ENCODE peak calls at places on chromosomes 11 and 22, in seven cellular contexts. Q is left ventricle myocardium inferior; K is CD8-positive, alpha-beta T cell; M is mucosa of descending colon; P is HL-60; Z is pancreas; L is foreskin fibroblast. N is an unnamed sample.

GRCh38 chr11:27471588-27472397 is 797 bp downstream of the LGR4 start:
- DNase-seq in Q (peak), K (peak), M (peak), P (no peak), Z (peak), L (peak), N (no peak)

GRCh38 chr22:31968022-31968421 is 23.7 kb downstream of the YWHAH start:
- DNase-seq in Q (no peak), K (no peak), M (no peak), P (no peak), Z (no peak), L (no peak), N (no peak)

GRCh38 chr22:19464546-19464945 is 14.4 kb downstream of the UFD1 start:
- DNase-seq in Q (no peak), K (no peak), M (no peak), P (no peak), Z (no peak), L (no peak), N (no peak)

GRCh38 chr11:118046051-118046963 is 30.6 kb upstream of the TMPRSS4 start:
- DNase-seq in Q (no peak), K (peak), M (no peak), P (no peak), Z (no peak), L (no peak), N (no peak)

GRCh38 chr11:46050065-46050464 is 71.2 kb downstream of the PHF21A start:
- DNase-seq in Q (no peak), K (no peak), M (no peak), P (no peak), Z (peak), L (peak), N (no peak)

GRCh38 chr22:37501610-37502341 is 15.6 kb upstream of the MFNG start:
- DNase-seq in Q (peak), K (no peak), M (peak), P (no peak), Z (peak), L (peak), N (peak)

GRCh38 chr11:77269484-77270123 is 31.9 kb downstream of the GDPD4 start:
- DNase-seq in Q (no peak), K (no peak), M (no peak), P (no peak), Z (no peak), L (peak), N (no peak)

GRCh38 chr11:422249-422656 is 7.5 kb upstream of the SIGIRR start:
- DNase-seq in Q (no peak), K (no peak), M (no peak), P (no peak), Z (no peak), L (peak), N (no peak)

GRCh38 chr11:100671471-100671870 is 15.6 kb upstream of the ARHGAP42 start:
- DNase-seq in Q (no peak), K (no peak), M (no peak), P (no peak), Z (no peak), L (no peak), N (no peak)

GRCh38 chr11:114166897-114167323 is 107.4 kb downstream of the ZBTB16 start:
- DNase-seq in Q (no peak), K (no peak), M (no peak), P (no peak), Z (no peak), L (peak), N (peak)

GRCh38 chr11:120073196-120073595 is 64.7 kb downstream of the TRIM29 start:
- DNase-seq in Q (no peak), K (no peak), M (no peak), P (no peak), Z (no peak), L (no peak), N (no peak)

GRCh38 chr11:66467034-66467659 is 442 bp downstream of the PELI3 start:
- DNase-seq in Q (no peak), K (no peak), M (no peak), P (no peak), Z (peak), L (peak), N (no peak)

GRCh38 chr11:47502767-47503166 is 50.2 kb downstream of the CELF1 start:
- DNase-seq in Q (no peak), K (no peak), M (no peak), P (no peak), Z (no peak), L (no peak), N (no peak)

GRCh38 chr11:68206211-68206610 is 6.9 kb downstream of the KMT5B start:
- DNase-seq in Q (no peak), K (no peak), M (no peak), P (no peak), Z (no peak), L (peak), N (peak)

GRCh38 chr11:31809543-31809856 is 1.6 kb downstream of the PAX6 start:
- DNase-seq in Q (no peak), K (no peak), M (no peak), P (no peak), Z (no peak), L (no peak), N (no peak)

GRCh38 chr11:82326853-82327252 is 406.8 kb downstream of the FAM181B start:
- DNase-seq in Q (no peak), K (no peak), M (no peak), P (no peak), Z (no peak), L (no peak), N (no peak)

GRCh38 chr11:63767415-63768231 is 952 bp downstream of the ZFTA start:
- DNase-seq in Q (peak), K (peak), M (peak), P (no peak), Z (peak), L (peak), N (no peak)

GRCh38 chr22:33006220-33006954 is 51.8 kb downstream of the SYN3 start:
- DNase-seq in Q (no peak), K (no peak), M (no peak), P (no peak), Z (no peak), L (no peak), N (peak)

GRCh38 chr22:45427114-45427513 is 13.6 kb downstream of the RIBC2 start:
- DNase-seq in Q (no peak), K (no peak), M (no peak), P (no peak), Z (no peak), L (no peak), N (no peak)

GRCh38 chr11:68347841-68348240 is 35.5 kb downstream of the LRP5 start:
- DNase-seq in Q (no peak), K (no peak), M (no peak), P (no peak), Z (no peak), L (no peak), N (no peak)

GRCh38 chr11:19603771-19604170 is 108.9 kb upstream of the NAV2 start:
- DNase-seq in Q (no peak), K (no peak), M (no peak), P (no peak), Z (no peak), L (no peak), N (no peak)

GRCh38 chr22:42340695-42341383 is 70.4 kb upstream of the TCF20 start:
- DNase-seq in Q (no peak), K (no peak), M (no peak), P (no peak), Z (no peak), L (no peak), N (no peak)

GRCh38 chr11:3947084-3947483 is 91.6 kb downstream of the STIM1 start:
- DNase-seq in Q (no peak), K (peak), M (no peak), P (no peak), Z (no peak), L (peak), N (no peak)

GRCh38 chr11:132540586-132540985 is 991.7 kb downstream of the OPCML start:
- DNase-seq in Q (no peak), K (no peak), M (no peak), P (peak), Z (no peak), L (no peak), N (no peak)

GRCh38 chr22:38257650-38258246 is 15.1 kb downstream of the TMEM184B start:
- DNase-seq in Q (no peak), K (no peak), M (peak), P (no peak), Z (peak), L (no peak), N (no peak)

GRCh38 chr11:73140213-73141030 is 1.7 kb downstream of the FCHSD2 start:
- DNase-seq in Q (peak), K (no peak), M (peak), P (no peak), Z (no peak), L (peak), N (no peak)

GRCh38 chr11:44997566-44997965 is 46.9 kb upstream of the TP53I11 start:
- DNase-seq in Q (no peak), K (no peak), M (no peak), P (no peak), Z (no peak), L (no peak), N (no peak)

GRCh38 chr22:36435516-36436415 is 45.7 kb downstream of the TXN2 start:
- DNase-seq in Q (no peak), K (peak), M (peak), P (peak), Z (peak), L (no peak), N (no peak)
- TF ChIP-seq CTCF in Q (no peak), K (no peak), M (no peak), P (no peak), Z (no peak), L (no peak), N (no peak)

GRCh38 chr11:13487661-13488030 is 8.2 kb downstream of the PTH start:
- DNase-seq in Q (no peak), K (peak), M (no peak), P (no peak), Z (peak), L (peak), N (no peak)
- TF ChIP-seq CTCF in Q (no peak), K (no peak), M (peak), P (peak), Z (no peak), L (no peak), N (peak)

GRCh38 chr22:23910496-23911190 is 16.5 kb downstream of the MIF start:
- DNase-seq in Q (no peak), K (no peak), M (no peak), P (no peak), Z (no peak), L (no peak), N (no peak)
- TF ChIP-seq CTCF in Q (no peak), K (no peak), M (no peak), P (no peak), Z (no peak), L (no peak), N (no peak)

DNA sequence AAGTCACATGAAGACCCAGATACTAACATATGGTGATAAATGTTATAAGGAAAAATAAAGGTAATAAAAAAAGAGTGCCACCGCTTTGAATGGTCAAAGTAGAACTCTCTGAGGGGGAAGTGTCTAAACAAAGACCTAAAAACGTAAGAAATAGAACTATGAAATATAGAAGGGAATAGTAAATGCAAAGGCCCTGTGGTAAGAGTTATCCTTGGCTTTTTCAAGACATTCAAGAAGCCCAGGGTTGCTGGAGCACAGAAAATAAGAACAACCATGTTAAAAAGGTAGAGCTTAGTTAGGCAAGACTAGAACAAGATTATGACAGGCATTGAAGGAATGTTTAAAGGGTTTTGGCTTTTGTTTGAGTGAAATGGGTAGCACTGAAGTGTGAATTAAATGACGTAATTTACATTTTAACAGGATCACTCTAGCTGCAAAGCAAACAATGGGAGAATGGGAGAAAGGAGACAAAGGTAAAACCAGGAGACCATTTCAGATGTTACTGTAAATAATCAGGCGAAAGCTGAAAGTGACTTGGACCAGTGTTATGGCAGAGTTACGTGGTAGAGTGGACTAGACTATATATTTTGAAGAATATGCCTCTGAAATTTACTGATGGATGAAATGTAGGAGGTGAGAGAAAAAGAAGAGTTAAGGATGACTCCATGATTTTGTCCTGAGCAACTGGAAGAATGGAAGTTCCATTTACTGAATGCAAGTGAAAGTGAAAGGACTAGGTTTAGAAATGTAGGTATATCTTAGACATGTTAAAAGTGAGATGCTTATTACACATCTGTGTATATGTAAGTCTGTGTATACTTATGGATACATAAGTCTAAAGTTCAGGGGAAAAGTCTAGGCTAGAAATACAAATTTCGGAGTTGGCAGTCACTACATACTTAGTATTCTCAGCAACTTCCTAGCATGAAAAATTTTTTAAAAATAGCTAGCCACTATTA is 28.5 kb downstream of the BTBD10 start:
- DNase-seq in Q (no peak), K (no peak), M (no peak), P (no peak), Z (no peak), L (no peak), N (no peak)
- TF ChIP-seq CTCF in Q (no peak), K (no peak), M (no peak), P (no peak), Z (no peak), L (no peak), N (no peak)

GRCh38 chr11:109040303-109040702 is 375.4 kb downstream of the DDX10 start:
- DNase-seq in Q (no peak), K (no peak), M (no peak), P (no peak), Z (no peak), L (no peak), N (no peak)
- TF ChIP-seq CTCF in Q (no peak), K (no peak), M (no peak), P (peak), Z (no peak), L (no peak), N (peak)